ENCODE peak calls at places on chromosomes 16 and 17, in six cellular contexts. Z is CD8-positive, alpha-beta T cell; U is lower leg skin; H is RWPE1; D is activated CD8-positive, alpha-beta T cell treated with anti-CD3 and anti-CD28 coated beads, Interleukin-2, amount 10 ng/mL, durations not matched to agents 7 days and 5 days; Q is H54. Y is an unnamed sample.

GRCh38 chr17:38883592-38884526 is 14.0 kb downstream of the LASP1 start:
- DNase-seq in Z (no peak), U (no peak), H (no peak), D (no peak), Q (no peak), Y (no peak)

GRCh38 chr16:59259074-59259963 is 525.2 kb upstream of the GOT2 start:
- DNase-seq in Z (no peak), U (no peak), H (no peak), D (peak; percentile 44), Q (no peak), Y (no peak)

GRCh38 chr17:8820311-8821010 is 21.3 kb upstream of the MFSD6L start:
- DNase-seq in Z (no peak), U (peak; percentile 54), H (no peak), D (no peak), Q (no peak), Y (no peak)

GRCh38 chr17:18219016-18219415 is 6.4 kb upstream of the LLGL1 start:
- DNase-seq in Z (no peak), U (no peak), H (no peak), D (no peak), Q (no peak), Y (no peak)

GRCh38 chr16:85354623-85355514 is 242.6 kb upstream of the CIBAR2 start:
- DNase-seq in Z (no peak), U (no peak), H (peak; percentile 78), D (no peak), Q (peak; percentile 98), Y (no peak)

GRCh38 chr16:28282045-28282444 is 10.3 kb upstream of the SBK1 start:
- DNase-seq in Z (no peak), U (no peak), H (no peak), D (no peak), Q (no peak), Y (no peak)

GRCh38 chr17:76154292-76154691 is 13.2 kb upstream of the FOXJ1 start:
- DNase-seq in Z (no peak), U (no peak), H (no peak), D (no peak), Q (no peak), Y (peak; percentile 53)

GRCh38 chr17:65190467-65191095 is 53.4 kb downstream of the RGS9 start:
- DNase-seq in Z (no peak), U (no peak), H (peak; percentile 16), D (no peak), Q (no peak), Y (no peak)

GRCh38 chr17:36880506-36880905 is 56.8 kb upstream of the LHX1 start:
- DNase-seq in Z (no peak), U (no peak), H (no peak), D (no peak), Q (no peak), Y (no peak)

GRCh38 chr17:36151891-36152638 is 24.4 kb downstream of the TBC1D3B start:
- DNase-seq in Z (no peak), U (peak; percentile 7), H (no peak), D (no peak), Q (no peak), Y (no peak)

GRCh38 chr17:77829871-77830799 is 128.4 kb upstream of the TNRC6C start:
- DNase-seq in Z (no peak), U (no peak), H (peak; percentile 51), D (no peak), Q (peak; percentile 76), Y (no peak)

GRCh38 chr16:17380613-17381012 is 90.1 kb downstream of the XYLT1 start:
- DNase-seq in Z (no peak), U (no peak), H (no peak), D (no peak), Q (no peak), Y (no peak)

GRCh38 chr16:56311208-56312027 is 113.9 kb downstream of the AMFR start:
- DNase-seq in Z (no peak), U (no peak), H (no peak), D (no peak), Q (no peak), Y (no peak)

GRCh38 chr16:68510775-68511174 is 28.3 kb upstream of the ZFP90 start:
- DNase-seq in Z (no peak), U (no peak), H (no peak), D (no peak), Q (no peak), Y (no peak)

GRCh38 chr16:87340198-87340597 is 23.0 kb upstream of the C16orf95 start:
- DNase-seq in Z (no peak), U (no peak), H (no peak), D (no peak), Q (no peak), Y (no peak)

GRCh38 chr17:967122-967521 is 12.5 kb downstream of the NXN start:
- DNase-seq in Z (no peak), U (no peak), H (no peak), D (no peak), Q (no peak), Y (no peak)

GRCh38 chr17:5785343-5785742 is 201.0 kb upstream of the NLRP1 start:
- DNase-seq in Z (no peak), U (peak; percentile 57), H (peak; percentile 30), D (no peak), Q (no peak), Y (no peak)

GRCh38 chr16:4212207-4212933 is 29.5 kb downstream of the SRL start:
- DNase-seq in Z (no peak), U (no peak), H (no peak), D (no peak), Q (no peak), Y (no peak)

GRCh38 chr16:89575247-89576172 is at the start of gene CPNE7:
- DNase-seq in Z (no peak), U (no peak), H (no peak), D (no peak), Q (peak; percentile 63), Y (no peak)

GRCh38 chr16:73192227-73192894 is 144.4 kb upstream of the ZFHX3 start:
- DNase-seq in Z (no peak), U (no peak), H (no peak), D (no peak), Q (no peak), Y (no peak)

GRCh38 chr16:80027007-80027965 is 426.7 kb upstream of the MAF start:
- DNase-seq in Z (peak; percentile 14), U (peak; percentile 95), H (peak; percentile 98), D (peak; percentile 68), Q (peak; percentile 91), Y (no peak)

GRCh38 chr17:17387017-17387416 is 83.8 kb downstream of the NT5M start:
- DNase-seq in Z (no peak), U (no peak), H (peak; percentile 86), D (no peak), Q (no peak), Y (no peak)

Y was measured in D721Med.